ENCODE peak calls at places on chromosome 1, in four cellular contexts. One of them, this sample, is unnamed. For H3K36me3 and H3K4me1, the result is how much of the 10 kb centered on the place peaks cover.

GRCh38 chr1:186183219-186183618 is 191.8 kb downstream of the TPR start:
- DNase-seq in tibial artery: peak
- DNase-seq in CD4-positive, CD25-positive, alpha-beta regulatory T cell: no peak
- DNase-seq in CD8-positive, alpha-beta T cell: no peak
- DNase-seq in this sample: peak

GRCh38 chr1:91617242-91617837 is 116.7 kb downstream of the CDC7 start:
- DNase-seq in tibial artery: no peak
- DNase-seq in CD4-positive, CD25-positive, alpha-beta regulatory T cell: no peak
- DNase-seq in CD8-positive, alpha-beta T cell: no peak
- DNase-seq in this sample: no peak

GRCh38 chr1:204858381-204858821 is 12.3 kb upstream of the NFASC start:
- DNase-seq in CD8-positive, alpha-beta T cell: no peak
- DNase-seq in tibial artery: no peak
- DNase-seq in CD4-positive, CD25-positive, alpha-beta regulatory T cell: no peak
- DNase-seq in this sample: no peak

GRCh38 chr1:109771712-109772657 is 8.3 kb upstream of the EPS8L3 start:
- DNase-seq in tibial artery: no peak
- DNase-seq in CD4-positive, CD25-positive, alpha-beta regulatory T cell: no peak
- DNase-seq in CD8-positive, alpha-beta T cell: no peak
- DNase-seq in this sample: no peak

GRCh38 chr1:221494670-221495069 is 247.2 kb downstream of the DUSP10 start:
- DNase-seq in CD4-positive, CD25-positive, alpha-beta regulatory T cell: no peak
- DNase-seq in CD8-positive, alpha-beta T cell: no peak
- DNase-seq in tibial artery: no peak
- DNase-seq in this sample: no peak

GRCh38 chr1:181192277-181192676 is 103.8 kb downstream of the IER5 start:
- DNase-seq in CD8-positive, alpha-beta T cell: no peak
- DNase-seq in CD4-positive, CD25-positive, alpha-beta regulatory T cell: no peak
- DNase-seq in tibial artery: no peak
- DNase-seq in this sample: no peak

GRCh38 chr1:12475158-12475934 is 142.7 kb downstream of the DHRS3 start:
- DNase-seq in CD8-positive, alpha-beta T cell: no peak
- DNase-seq in CD4-positive, CD25-positive, alpha-beta regulatory T cell: no peak
- DNase-seq in tibial artery: no peak
- DNase-seq in this sample: no peak

GRCh38 chr1:1827089-1827433 is 48.8 kb upstream of the NADK start:
- DNase-seq in tibial artery: no peak
- DNase-seq in CD4-positive, CD25-positive, alpha-beta regulatory T cell: no peak
- DNase-seq in CD8-positive, alpha-beta T cell: no peak
- DNase-seq in this sample: no peak

GRCh38 chr1:65255088-65256050 is 54.0 kb upstream of the DNAJC6 start:
- DNase-seq in CD4-positive, CD25-positive, alpha-beta regulatory T cell: no peak
- DNase-seq in CD8-positive, alpha-beta T cell: no peak
- DNase-seq in tibial artery: no peak
- DNase-seq in this sample: no peak

GRCh38 chr1:39110882-39111281 is 84.7 kb downstream of the NDUFS5 start:
- DNase-seq in CD8-positive, alpha-beta T cell: no peak
- DNase-seq in tibial artery: no peak
- DNase-seq in CD4-positive, CD25-positive, alpha-beta regulatory T cell: no peak
- DNase-seq in this sample: no peak

GRCh38 chr1:105664495-105664894 is 1392.0 kb upstream of the PRMT6 start:
- DNase-seq in CD8-positive, alpha-beta T cell: no peak
- DNase-seq in CD4-positive, CD25-positive, alpha-beta regulatory T cell: no peak
- DNase-seq in tibial artery: no peak
- DNase-seq in this sample: no peak

GRCh38 chr1:27605796-27606707 is 2.1 kb upstream of the AHDC1 start:
- DNase-seq in tibial artery: no peak
- DNase-seq in CD4-positive, CD25-positive, alpha-beta regulatory T cell: peak
- DNase-seq in CD8-positive, alpha-beta T cell: peak
- DNase-seq in this sample: no peak

GRCh38 chr1:151255381-151255780 is 847 bp downstream of the PSMD4 start:
- DNase-seq in tibial artery: no peak
- DNase-seq in CD8-positive, alpha-beta T cell: no peak
- DNase-seq in CD4-positive, CD25-positive, alpha-beta regulatory T cell: peak
- DNase-seq in this sample: no peak

GRCh38 chr1:70717211-70717610 is 306.1 kb downstream of the CTH start:
- DNase-seq in CD8-positive, alpha-beta T cell: no peak
- DNase-seq in CD4-positive, CD25-positive, alpha-beta regulatory T cell: no peak
- DNase-seq in tibial artery: no peak
- DNase-seq in this sample: no peak

GRCh38 chr1:162373541-162374375 is 2.9 kb downstream of the SPATA46 start:
- DNase-seq in CD4-positive, CD25-positive, alpha-beta regulatory T cell: no peak
- DNase-seq in CD8-positive, alpha-beta T cell: no peak
- DNase-seq in tibial artery: no peak
- DNase-seq in this sample: no peak

GRCh38 chr1:24047101-24047459 is 64.9 kb downstream of the MYOM3 start:
- DNase-seq in CD8-positive, alpha-beta T cell: no peak
- DNase-seq in CD4-positive, CD25-positive, alpha-beta regulatory T cell: no peak
- DNase-seq in tibial artery: peak
- DNase-seq in this sample: peak

GRCh38 chr1:24464378-24464770 is 38.3 kb upstream of the RCAN3 start:
- DNase-seq in tibial artery: no peak
- DNase-seq in CD8-positive, alpha-beta T cell: no peak
- DNase-seq in CD4-positive, CD25-positive, alpha-beta regulatory T cell: no peak
- DNase-seq in this sample: no peak

GRCh38 chr1:235011599-235012435 is 116.8 kb downstream of the TOMM20 start:
- DNase-seq in CD4-positive, CD25-positive, alpha-beta regulatory T cell: peak
- DNase-seq in tibial artery: no peak
- DNase-seq in CD8-positive, alpha-beta T cell: peak
- DNase-seq in this sample: peak

GRCh38 chr1:94739521-94740061 is 80.6 kb upstream of the SLC44A3 start:
- DNase-seq in CD8-positive, alpha-beta T cell: no peak
- DNase-seq in CD4-positive, CD25-positive, alpha-beta regulatory T cell: no peak
- DNase-seq in tibial artery: peak
- DNase-seq in this sample: no peak

GRCh38 chr1:204409878-204410763 is 1.5 kb downstream of the PPP1R15B start:
- DNase-seq in CD4-positive, CD25-positive, alpha-beta regulatory T cell: no peak
- DNase-seq in tibial artery: no peak
- DNase-seq in CD8-positive, alpha-beta T cell: no peak
- DNase-seq in this sample: no peak

GRCh38 chr1:217096200-217096599 is 373.0 kb upstream of the ESRRG start:
- DNase-seq in tibial artery: no peak
- DNase-seq in CD8-positive, alpha-beta T cell: no peak
- DNase-seq in CD4-positive, CD25-positive, alpha-beta regulatory T cell: no peak
- DNase-seq in this sample: no peak

GRCh38 chr1:183227963-183228649 is 42.0 kb downstream of the LAMC2 start:
- DNase-seq in CD8-positive, alpha-beta T cell: peak
- DNase-seq in CD4-positive, CD25-positive, alpha-beta regulatory T cell: peak
- DNase-seq in tibial artery: peak
- DNase-seq in this sample: peak

GRCh38 chr1:232669981-232670763 is 40.2 kb upstream of the SIPA1L2 start:
- DNase-seq in tibial artery: no peak
- DNase-seq in CD8-positive, alpha-beta T cell: no peak
- DNase-seq in CD4-positive, CD25-positive, alpha-beta regulatory T cell: no peak
- DNase-seq in this sample: no peak

GRCh38 chr1:210910020-210910575 is 223.8 kb downstream of the KCNH1 start:
- DNase-seq in tibial artery: no peak
- DNase-seq in CD8-positive, alpha-beta T cell: no peak
- DNase-seq in CD4-positive, CD25-positive, alpha-beta regulatory T cell: no peak
- DNase-seq in this sample: no peak

GRCh38 chr1:12552111-12552888 is 65.7 kb downstream of the DHRS3 start:
- DNase-seq in tibial artery: no peak
- DNase-seq in CD4-positive, CD25-positive, alpha-beta regulatory T cell: no peak
- DNase-seq in CD8-positive, alpha-beta T cell: no peak
- DNase-seq in this sample: no peak

GRCh38 chr1:108951242-108951641 is 12.0 kb downstream of the CLCC1 start:
- DNase-seq in CD8-positive, alpha-beta T cell: no peak
- DNase-seq in CD4-positive, CD25-positive, alpha-beta regulatory T cell: no peak
- DNase-seq in tibial artery: no peak
- DNase-seq in this sample: no peak

GRCh38 chr1:9196129-9197040 is 38.2 kb upstream of the H6PD start:
- DNase-seq in tibial artery: peak
- DNase-seq in CD8-positive, alpha-beta T cell: peak
- DNase-seq in CD4-positive, CD25-positive, alpha-beta regulatory T cell: peak
- DNase-seq in this sample: peak

GRCh38 chr1:52629021-52629643 is 3.8 kb upstream of the SHISAL2A start:
- DNase-seq in CD4-positive, CD25-positive, alpha-beta regulatory T cell: no peak
- DNase-seq in CD8-positive, alpha-beta T cell: no peak
- DNase-seq in tibial artery: no peak
- DNase-seq in this sample: no peak

GRCh38 chr1:160127381-160127780 is 11.8 kb downstream of the ATP1A2 start:
- DNase-seq in tibial artery: no peak
- DNase-seq in CD4-positive, CD25-positive, alpha-beta regulatory T cell: no peak
- DNase-seq in CD8-positive, alpha-beta T cell: no peak
- DNase-seq in this sample: no peak
- H3K36me3 ChIP-seq in tibial artery: half or more
- H3K36me3 ChIP-seq in CD4-positive, CD25-positive, alpha-beta regulatory T cell: under half
- H3K36me3 ChIP-seq in CD8-positive, alpha-beta T cell: under half
- H3K36me3 ChIP-seq in this sample: half or more

GRCh38 chr1:46183119-46183842 is 7.0 kb upstream of the P3R3URF start:
- DNase-seq in CD8-positive, alpha-beta T cell: no peak
- DNase-seq in CD4-positive, CD25-positive, alpha-beta regulatory T cell: no peak
- DNase-seq in tibial artery: peak
- DNase-seq in this sample: peak
- H3K4me1 ChIP-seq in CD8-positive, alpha-beta T cell: under half
- H3K4me1 ChIP-seq in CD4-positive, CD25-positive, alpha-beta regulatory T cell: under half
- H3K4me1 ChIP-seq in tibial artery: under half
- H3K4me1 ChIP-seq in this sample: half or more

DNA sequence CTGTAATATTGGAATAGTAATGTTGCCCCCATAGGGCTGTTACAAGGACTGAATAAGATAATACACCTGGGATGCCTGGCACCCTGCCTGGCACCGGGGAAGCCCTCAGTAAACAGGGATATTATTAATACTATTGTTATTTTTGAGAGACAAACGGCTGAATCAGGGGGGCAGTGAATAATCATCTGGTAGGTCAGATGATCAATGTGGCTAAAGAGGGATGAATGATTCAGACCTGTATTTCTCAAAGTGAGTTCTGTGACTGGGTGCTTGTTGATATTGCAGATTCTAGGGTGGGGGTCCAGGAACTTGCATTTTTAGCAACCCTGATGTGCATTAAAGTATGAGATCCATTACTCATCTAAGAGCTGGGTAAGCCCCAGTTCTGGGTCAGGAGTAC is 46.2 kb upstream of the BCL10 start:
- DNase-seq in CD8-positive, alpha-beta T cell: no peak
- DNase-seq in tibial artery: no peak
- DNase-seq in CD4-positive, CD25-positive, alpha-beta regulatory T cell: no peak
- DNase-seq in this sample: no peak
- H3K27ac ChIP-seq in CD8-positive, alpha-beta T cell: no peak
- H3K27ac ChIP-seq in tibial artery: no peak
- H3K27ac ChIP-seq in CD4-positive, CD25-positive, alpha-beta regulatory T cell: no peak
- H3K27ac ChIP-seq in this sample: no peak

GRCh38 chr1:222555992-222556615 is 8.2 kb upstream of the HHIPL2 start:
- DNase-seq in tibial artery: no peak
- DNase-seq in CD4-positive, CD25-positive, alpha-beta regulatory T cell: no peak
- DNase-seq in CD8-positive, alpha-beta T cell: no peak
- DNase-seq in this sample: no peak
- H3K36me3 ChIP-seq in tibial artery: under half
- H3K36me3 ChIP-seq in CD4-positive, CD25-positive, alpha-beta regulatory T cell: under half
- H3K36me3 ChIP-seq in CD8-positive, alpha-beta T cell: under half
- H3K36me3 ChIP-seq in this sample: under half

GRCh38 chr1:40898434-40898900 is 36.3 kb upstream of the CITED4 start:
- DNase-seq in tibial artery: no peak
- DNase-seq in CD4-positive, CD25-positive, alpha-beta regulatory T cell: no peak
- DNase-seq in CD8-positive, alpha-beta T cell: no peak
- DNase-seq in this sample: no peak
- H3K4me1 ChIP-seq in tibial artery: under half
- H3K4me1 ChIP-seq in CD4-positive, CD25-positive, alpha-beta regulatory T cell: under half
- H3K4me1 ChIP-seq in CD8-positive, alpha-beta T cell: under half
- H3K4me1 ChIP-seq in this sample: under half

GRCh38 chr1:50930193-50930592 is 29.9 kb downstream of the FAF1 start:
- DNase-seq in CD8-positive, alpha-beta T cell: no peak
- DNase-seq in tibial artery: no peak
- DNase-seq in CD4-positive, CD25-positive, alpha-beta regulatory T cell: peak
- DNase-seq in this sample: no peak
- H3K27ac ChIP-seq in CD8-positive, alpha-beta T cell: no peak
- H3K27ac ChIP-seq in tibial artery: no peak
- H3K27ac ChIP-seq in CD4-positive, CD25-positive, alpha-beta regulatory T cell: no peak
- H3K27ac ChIP-seq in this sample: no peak

DNA sequence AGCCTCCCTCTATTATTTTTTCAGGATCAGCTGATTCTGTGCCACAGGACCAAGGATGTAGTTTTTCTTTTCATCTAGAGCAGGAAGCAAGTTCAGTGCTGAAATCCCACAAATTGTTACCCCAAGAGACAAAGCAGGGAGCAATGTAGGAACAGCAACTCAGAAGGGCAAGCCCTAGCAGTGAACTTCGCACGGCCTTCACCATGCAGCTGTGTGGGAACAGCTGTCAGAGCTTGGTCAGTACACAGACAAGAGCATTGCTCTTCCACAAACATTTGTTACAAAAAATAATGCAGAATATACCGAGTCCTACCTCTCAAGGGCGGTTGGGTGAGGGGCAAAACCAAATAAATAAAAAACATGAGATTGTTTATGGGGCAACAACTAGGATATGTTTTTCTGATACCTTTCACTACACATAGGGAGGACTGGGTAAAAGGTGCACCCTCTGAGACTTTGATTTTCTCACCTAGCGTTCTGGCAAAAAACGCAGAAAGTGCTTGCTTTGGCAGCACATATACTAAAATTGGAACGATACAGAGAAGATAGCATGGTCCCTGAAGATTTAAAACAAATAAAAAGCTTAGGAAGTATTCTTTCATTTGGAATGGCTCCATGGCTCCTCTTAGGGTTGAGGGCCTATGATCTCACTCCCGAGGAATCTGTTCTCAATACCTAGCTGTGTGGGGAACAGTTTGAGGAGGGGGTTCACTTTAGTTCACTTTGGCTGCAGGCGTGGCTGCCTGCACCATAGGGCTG is 37.1 kb upstream of the ANGPTL7 start:
- DNase-seq in tibial artery: no peak
- DNase-seq in CD4-positive, CD25-positive, alpha-beta regulatory T cell: no peak
- DNase-seq in CD8-positive, alpha-beta T cell: no peak
- DNase-seq in this sample: no peak
- H3K36me3 ChIP-seq in tibial artery: half or more
- H3K36me3 ChIP-seq in CD4-positive, CD25-positive, alpha-beta regulatory T cell: half or more
- H3K36me3 ChIP-seq in CD8-positive, alpha-beta T cell: under half
- H3K36me3 ChIP-seq in this sample: under half

This sample was measured in right atrium auricular region.